ENCODE peak calls at places on chromosome 13, in four cellular contexts. I is stimulated activated CD4-positive, alpha-beta T cell treated with anti-CD3 and anti-CD28 coated beads, Interleukin-2, amount 100 ng/mL, for 48 hours; K is activated T-cell treated with anti-CD3 and anti-CD28 coated beads, Interleukin-2, amount 50 U/mL, for 1 hour; Y is T-helper 2 cell treated with Interferon-gamma antibody and Interleukin-4, amounts not matched to agents 5 μg/mL and 100 μg/mL, for 36 hours. P is an unnamed sample.

GRCh38 chr13:44679602-44680001 is 103.5 kb upstream of the TSC22D1 start:
- DNase-seq in K (no peak), Y (no peak), I (no peak), P (no peak)

GRCh38 chr13:65292488-65292901 is 1937.6 kb downstream of the PCDH9 start:
- DNase-seq in K (no peak), I (no peak), Y (no peak), P (no peak)

GRCh38 chr13:113500530-113501265 is 10.2 kb upstream of the DCUN1D2 start:
- DNase-seq in I (no peak), K (no peak), Y (no peak), P (no peak)

GRCh38 chr13:71378992-71379905 is 487.8 kb downstream of the DACH1 start:
- DNase-seq in I (no peak), K (no peak), Y (no peak), P (no peak)

GRCh38 chr13:73767191-73767741 is 366.9 kb downstream of the KLF12 start:
- DNase-seq in K (no peak), Y (no peak), I (no peak), P (no peak)

GRCh38 chr13:38099751-38100150 is 230.2 kb upstream of the TRPC4 start:
- DNase-seq in Y (no peak), I (no peak), K (no peak), P (no peak)

GRCh38 chr13:110062077-110062776 is 244.7 kb downstream of the COL4A1 start:
- DNase-seq in I (no peak), K (no peak), Y (no peak), P (no peak)

GRCh38 chr13:113150545-113151365 is 7.7 kb upstream of the PROZ start:
- DNase-seq in Y (no peak), I (no peak), K (no peak), P (peak)

GRCh38 chr13:30154531-30154930 is 152.8 kb downstream of the KATNAL1 start:
- DNase-seq in I (no peak), K (no peak), Y (no peak), P (no peak)

GRCh38 chr13:98962901-98963594 is 14.8 kb downstream of the DOCK9 start:
- DNase-seq in Y (no peak), I (no peak), K (no peak), P (no peak)

GRCh38 chr13:38954291-38954690 is 36.3 kb downstream of the STOML3 start:
- DNase-seq in I (no peak), K (no peak), Y (no peak), P (no peak)

GRCh38 chr13:101627556-101627943 is 175.1 kb downstream of the ITGBL1 start:
- DNase-seq in I (no peak), Y (no peak), K (no peak), P (no peak)

GRCh38 chr13:44385847-44386246 is 12.2 kb downstream of the SERP2 start:
- DNase-seq in K (no peak), Y (no peak), I (no peak), P (no peak)

GRCh38 chr13:71056581-71056980 is 810.4 kb downstream of the DACH1 start:
- DNase-seq in K (no peak), Y (no peak), I (no peak), P (no peak)

GRCh38 chr13:99528547-99528946 is 27.3 kb downstream of the TM9SF2 start:
- DNase-seq in Y (no peak), K (no peak), I (no peak), P (no peak)

GRCh38 chr13:44734204-44734707 is 158.1 kb upstream of the TSC22D1 start:
- DNase-seq in Y (no peak), I (no peak), K (no peak), P (no peak)

GRCh38 chr13:33287142-33287882 is 1.8 kb upstream of the STARD13 start:
- DNase-seq in I (no peak), K (no peak), Y (no peak), P (no peak)

GRCh38 chr13:110232146-110232545 is 74.8 kb downstream of the COL4A1 start:
- DNase-seq in Y (no peak), I (no peak), K (no peak), P (no peak)

GRCh38 chr13:108121406-108121805 is 93.9 kb downstream of the LIG4 start:
- DNase-seq in K (no peak), Y (no peak), I (no peak), P (no peak)

GRCh38 chr13:20566424-20566916 is 487 bp upstream of the IFT88 start:
- DNase-seq in I (no peak), Y (no peak), K (no peak), P (no peak)

GRCh38 chr13:47087841-47088240 is 191.0 kb upstream of the HTR2A start:
- DNase-seq in Y (no peak), K (no peak), I (no peak), P (no peak)

GRCh38 chr13:50244913-50245574 is 229.8 kb downstream of the KCNRG start:
- DNase-seq in I (peak), K (no peak), Y (peak), P (no peak)

GRCh38 chr13:112083971-112084370 is 17.0 kb downstream of the SOX1 start:
- DNase-seq in Y (no peak), K (no peak), I (no peak), P (no peak)